ENCODE peak calls at places on chromosomes 16 and 17, in ten cellular contexts. Y, L, Q, K, B, G, P, T, E and S are unnamed samples.

GRCh38 chr17:77345260-77345910 is 204.6 kb downstream of the SEC14L1 start:
- DNase-seq in Y (no peak), Q (no peak), P (no peak), E (no peak), B (no peak), G (no peak), T (no peak), K (no peak), L (no peak), S (no peak)

GRCh38 chr16:3494574-3494973 is 715 bp downstream of the C16orf90 start:
- DNase-seq in P (no peak), G (no peak), B (no peak), K (no peak), T (peak), Y (no peak), L (no peak), Q (no peak), E (no peak), S (no peak)

GRCh38 chr16:23835390-23836077 is at the start of gene PRKCB:
- DNase-seq in K (peak), Q (peak), T (peak), E (peak), Y (peak), L (peak), G (peak), P (peak), B (no peak), S (peak)

GRCh38 chr16:50884066-50884860 is 142.4 kb downstream of the CYLD start:
- DNase-seq in K (no peak), B (no peak), Y (peak), Q (no peak), L (no peak), P (no peak), G (no peak), T (no peak), E (no peak), S (peak)

GRCh38 chr16:49350265-49351103 is 23.1 kb upstream of the C16orf78 start:
- DNase-seq in G (peak), B (peak), K (peak), P (peak), L (no peak), Y (peak), Q (peak), E (peak), T (peak), S (peak)

GRCh38 chr16:9661336-9661735 is 520.9 kb downstream of the GRIN2A start:
- DNase-seq in Q (no peak), G (no peak), Y (no peak), B (no peak), L (no peak), E (no peak), K (no peak), P (no peak), T (no peak), S (no peak)

GRCh38 chr17:69565447-69565846 is 150.9 kb downstream of the MAP2K6 start:
- DNase-seq in T (no peak), Q (no peak), K (no peak), B (no peak), P (no peak), Y (no peak), L (no peak), G (no peak), E (no peak), S (no peak)

GRCh38 chr17:17985555-17985954 is 12.9 kb downstream of the DRC3 start:
- DNase-seq in P (no peak), K (no peak), Q (no peak), Y (peak), B (no peak), E (no peak), L (no peak), G (no peak), T (no peak), S (no peak)

GRCh38 chr17:77410470-77410869 is 269.7 kb downstream of the SEC14L1 start:
- DNase-seq in E (no peak), T (no peak), Y (no peak), B (no peak), P (no peak), L (no peak), K (no peak), Q (no peak), G (no peak), S (no peak)

GRCh38 chr17:39755550-39756375 is 18.0 kb downstream of the GRB7 start:
- DNase-seq in K (peak), B (no peak), Q (peak), E (peak), P (peak), G (peak), Y (peak), L (peak), T (no peak), S (peak)

GRCh38 chr16:63361032-63361624 is 1324.9 kb upstream of the CDH8 start:
- DNase-seq in P (peak), E (peak), T (no peak), G (peak), Y (peak), K (no peak), B (peak), L (no peak), Q (no peak), S (peak)

GRCh38 chr17:29585080-29585751 is 4.2 kb downstream of the GIT1 start:
- DNase-seq in E (no peak), G (no peak), Q (no peak), K (no peak), L (no peak), T (peak), P (no peak), Y (peak), B (no peak), S (no peak)

GRCh38 chr16:89605186-89605970 is 8.1 kb upstream of the DPEP1 start:
- DNase-seq in Y (no peak), E (no peak), L (no peak), P (no peak), T (no peak), K (no peak), Q (no peak), B (no peak), G (no peak), S (no peak)

GRCh38 chr16:31032736-31033708 is at the start of gene STX4:
- DNase-seq in B (peak), Y (peak), G (peak), Q (peak), L (peak), T (peak), P (peak), E (peak), K (peak), S (peak)

GRCh38 chr16:84746875-84747274 is 47.1 kb downstream of the USP10 start:
- DNase-seq in Y (no peak), E (no peak), B (no peak), G (no peak), Q (no peak), L (no peak), K (no peak), P (no peak), T (no peak), S (no peak)

GRCh38 chr17:74052993-74053744 is 150.3 kb upstream of the RPL38 start:
- DNase-seq in P (no peak), G (no peak), Q (no peak), K (no peak), E (no peak), Y (no peak), B (no peak), T (no peak), L (no peak), S (no peak)

GRCh38 chr17:45425125-45425983 is 7.3 kb downstream of the ARHGAP27 start:
- DNase-seq in K (no peak), Y (no peak), B (peak), P (peak), E (peak), T (peak), Q (no peak), L (no peak), G (peak), S (peak)

GRCh38 chr17:78529871-78530670 is 47.1 kb downstream of the DNAH17 start:
- DNase-seq in B (no peak), T (peak), K (no peak), Y (no peak), L (no peak), P (no peak), E (no peak), G (no peak), Q (no peak), S (peak)

GRCh38 chr16:8854298-8854948 is 14.4 kb downstream of the CARHSP1 start:
- DNase-seq in K (no peak), B (no peak), P (no peak), Y (no peak), Q (no peak), L (no peak), T (peak), E (no peak), G (no peak), S (no peak)

GRCh38 chr16:23371368-23371767 is 69.3 kb downstream of the SCNN1B start:
- DNase-seq in B (no peak), K (no peak), G (no peak), P (no peak), Q (no peak), E (no peak), T (no peak), Y (no peak), L (no peak), S (no peak)

GRCh38 chr17:64679710-64680216 is 17.7 kb upstream of the SMURF2 start:
- DNase-seq in E (peak), K (no peak), B (peak), G (peak), L (no peak), P (peak), Y (no peak), Q (no peak), T (no peak), S (no peak)